ENCODE peak calls at places on chromosomes 11 and 22, in ten cellular contexts. I is H9; N is heart right ventricle; K is CD8-positive, alpha-beta memory T cell; Z is effector memory CD4-positive, alpha-beta T cell; U is colonic mucosa; Q is uterus; X is neuronal stem cell; B is upper lobe of right lung; F is adrenal gland. O is an unnamed sample.

GRCh38 chr11:1668911-1669473 is 28.0 kb upstream of the KRTAP5-6 start:
- DNase-seq in B (no peak), I (no peak), Z (no peak), X (no peak), U (no peak), N (no peak), K (no peak), F (no peak), Q (no peak), O (no peak)

GRCh38 chr11:120180571-120181445 is 30.0 kb upstream of the OAF start:
- DNase-seq in Z (no peak), I (peak; percentile 78), U (peak; percentile 17), B (peak; percentile 31), Q (peak; percentile 48), K (no peak), F (no peak), X (peak; percentile 65), N (no peak), O (no peak)

GRCh38 chr11:3803726-3804510 is 4.4 kb upstream of the PGAP2 start:
- DNase-seq in F (no peak), Q (no peak), U (no peak), B (peak; percentile 21), Z (no peak), I (no peak), N (no peak), X (no peak), K (no peak), O (no peak)

GRCh38 chr11:20754957-20755356 is 85.6 kb downstream of the NELL1 start:
- DNase-seq in N (no peak), B (no peak), I (peak; percentile 72), Z (no peak), K (no peak), F (no peak), Q (no peak), U (no peak), X (no peak), O (no peak)

GRCh38 chr11:77206264-77207018 is 78.4 kb downstream of the MYO7A start:
- DNase-seq in Z (no peak), B (peak; percentile 52), X (no peak), U (no peak), N (no peak), K (no peak), Q (no peak), I (no peak), F (no peak), O (no peak)

GRCh38 chr11:2930705-2931415 is 1.6 kb upstream of the PHLDA2 start:
- DNase-seq in N (peak; percentile 44), Q (no peak), Z (no peak), K (no peak), F (peak; percentile 62), B (peak; percentile 94), I (peak; percentile 98), X (peak; percentile 24), U (peak; percentile 95), O (peak; percentile 51)

GRCh38 chr11:61325649-61326414 is 7.1 kb downstream of the DDB1 start:
- DNase-seq in U (no peak), X (no peak), K (no peak), B (no peak), Z (no peak), I (no peak), F (peak; percentile 34), Q (no peak), N (no peak), O (no peak)

GRCh38 chr22:44580756-44581435 is 82.9 kb upstream of the RTL6 start:
- DNase-seq in N (no peak), I (peak; percentile 22), B (peak; percentile 26), Z (no peak), X (no peak), F (peak; percentile 9), U (no peak), K (no peak), Q (no peak), O (no peak)

GRCh38 chr22:31637375-31637937 is 24.6 kb downstream of the PISD start:
- DNase-seq in K (no peak), F (no peak), B (no peak), Q (no peak), U (no peak), Z (no peak), X (no peak), N (no peak), I (no peak), O (peak; percentile 72)

GRCh38 chr11:56883590-56883989 is 105.1 kb upstream of the OR5AK2 start:
- DNase-seq in U (no peak), Z (no peak), F (no peak), B (no peak), K (no peak), N (no peak), I (no peak), X (no peak), Q (no peak), O (no peak)

GRCh38 chr11:23875407-23875950 is 621.4 kb upstream of the LUZP2 start:
- DNase-seq in U (no peak), F (no peak), Z (no peak), X (no peak), K (no peak), I (no peak), B (no peak), N (no peak), Q (no peak), O (no peak)

GRCh38 chr11:134252539-134253188 is 488 bp downstream of the THYN1 start:
- DNase-seq in N (peak; percentile 18), B (no peak), K (no peak), I (peak; percentile 40), Z (no peak), Q (peak; percentile 24), U (peak; percentile 42), X (peak; percentile 55), F (no peak), O (no peak)

GRCh38 chr11:85822814-85823213 is 11.9 kb upstream of the SYTL2 start:
- DNase-seq in Z (no peak), F (no peak), B (no peak), U (no peak), Q (no peak), K (no peak), X (no peak), N (no peak), I (no peak), O (no peak)

GRCh38 chr22:31646186-31647019 is 15.6 kb downstream of the PISD start:
- DNase-seq in Z (no peak), N (no peak), B (no peak), X (no peak), F (peak; percentile 57), Q (peak; percentile 47), U (no peak), I (no peak), K (no peak), O (peak; percentile 6)

GRCh38 chr11:92681606-92682005 is 287.8 kb upstream of the MTNR1B start:
- DNase-seq in B (no peak), U (no peak), K (no peak), Z (no peak), F (no peak), I (no peak), X (no peak), Q (no peak), N (no peak), O (no peak)

GRCh38 chr22:31490496-31490925 is 869 bp upstream of the EIF4ENIF1 start:
- DNase-seq in Q (peak; percentile 23), F (peak; percentile 53), N (peak; percentile 60), X (peak; percentile 26), B (peak; percentile 72), K (peak; percentile 41), Z (peak; percentile 40), U (peak; percentile 66), I (peak; percentile 39), O (peak; percentile 68)

GRCh38 chr11:90344546-90344945 is 121.7 kb upstream of the CHORDC1 start:
- DNase-seq in Z (no peak), K (no peak), I (no peak), B (no peak), Q (no peak), N (no peak), U (no peak), X (no peak), F (no peak), O (no peak)

DNA sequence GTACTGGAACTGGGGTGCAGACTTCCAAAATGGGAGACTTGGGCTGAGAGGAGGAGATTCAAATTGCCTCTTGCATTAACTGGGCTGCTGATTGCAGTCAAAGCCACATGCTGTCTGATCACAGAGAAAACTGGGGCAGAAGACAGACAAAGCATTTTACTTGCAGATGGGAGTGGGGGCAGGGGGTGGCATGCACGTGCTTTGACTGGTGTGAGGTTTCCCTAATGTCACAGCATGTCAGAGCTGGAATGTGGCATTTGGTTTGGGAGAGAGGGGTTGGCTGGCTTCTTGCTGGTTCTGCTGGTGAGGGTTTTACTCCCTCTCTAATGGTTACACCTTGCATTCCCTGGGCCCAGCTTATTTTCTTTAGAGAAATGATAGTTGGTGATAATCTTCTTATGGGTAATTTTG is 2.9 kb downstream of the TUB start:
- DNase-seq in F (no peak), X (no peak), K (no peak), Q (no peak), N (no peak), B (no peak), I (no peak), U (no peak), Z (no peak), O (no peak)
- H3K4me1 ChIP-seq in F (no peaks in the 10 kb centered on the region), X (peaks cover 26% of the 10 kb centered on the region), K (no peaks in the 10 kb centered on the region), Q (no peaks in the 10 kb centered on the region), N (peaks cover 61% of the 10 kb centered on the region), B (peaks cover 5% of the 10 kb centered on the region), I (peaks cover 10% of the 10 kb centered on the region), U (no peaks in the 10 kb centered on the region), Z (peaks cover 5% of the 10 kb centered on the region), O (peaks cover 20% of the 10 kb centered on the region)

GRCh38 chr11:123371506-123372297 is 58.4 kb upstream of the GRAMD1B start:
- DNase-seq in N (no peak), F (no peak), K (no peak), Q (no peak), U (no peak), B (no peak), Z (no peak), I (peak; percentile 31), X (no peak), O (no peak)
- H3K4me1 ChIP-seq in N (peaks cover 36% of the 10 kb centered on the region), F (no peaks in the 10 kb centered on the region), K (no peaks in the 10 kb centered on the region), Q (no peaks in the 10 kb centered on the region), U (no peaks in the 10 kb centered on the region), B (no peaks in the 10 kb centered on the region), Z (no peaks in the 10 kb centered on the region), I (peaks cover 6% of the 10 kb centered on the region), X (no peaks in the 10 kb centered on the region), O (no peaks in the 10 kb centered on the region)

GRCh38 chr22:22878801-22879674 is 8.6 kb upstream of the IGLL5 start:
- DNase-seq in I (no peak), X (no peak), K (no peak), B (no peak), Z (no peak), F (no peak), Q (no peak), U (no peak), N (no peak), O (no peak)
- H3K4me1 ChIP-seq in I (no peaks in the 10 kb centered on the region), X (no peaks in the 10 kb centered on the region), K (no peaks in the 10 kb centered on the region), B (no peaks in the 10 kb centered on the region), Z (no peaks in the 10 kb centered on the region), F (no peaks in the 10 kb centered on the region), Q (no peaks in the 10 kb centered on the region), U (no peaks in the 10 kb centered on the region), N (no peaks in the 10 kb centered on the region), O (no peaks in the 10 kb centered on the region)

GRCh38 chr11:11867720-11868119 is 25.9 kb downstream of the USP47 start:
- DNase-seq in I (no peak), F (no peak), Z (no peak), N (no peak), U (no peak), K (no peak), Q (no peak), X (no peak), B (no peak), O (no peak)
- H3K4me1 ChIP-seq in I (peaks cover 6% of the 10 kb centered on the region), F (no peaks in the 10 kb centered on the region), Z (peaks cover 12% of the 10 kb centered on the region), N (peaks cover 27% of the 10 kb centered on the region), U (no peaks in the 10 kb centered on the region), K (peaks cover 63% of the 10 kb centered on the region), Q (peaks cover 5% of the 10 kb centered on the region), X (no peaks in the 10 kb centered on the region), B (peaks cover 13% of the 10 kb centered on the region), O (peaks cover 6% of the 10 kb centered on the region)

O was measured in right cardiac atrium.